ENCODE peak calls at places on chromosomes 6 and 20, in four cellular contexts. D is uterus, W is H1, T is HCT116. U is an unnamed sample.

GRCh38 chr6:99013145-99013544 is 65.4 kb upstream of the FBXL4 start:
- DNase-seq in D (no peak), W (no peak), T (no peak), U (no peak)

GRCh38 chr6:14881399-14881798 is 364.5 kb upstream of the JARID2 start:
- DNase-seq in D (no peak), W (no peak), T (no peak), U (no peak)

GRCh38 chr6:87697581-87698552 is 4.2 kb downstream of the AKIRIN2 start:
- DNase-seq in D (no peak), W (no peak), T (no peak), U (no peak)

GRCh38 chr20:35283441-35284266 is 918 bp downstream of the EIF6 start:
- DNase-seq in D (no peak), W (no peak), T (no peak), U (no peak)

GRCh38 chr20:37418591-37418990 is 72.7 kb downstream of the SRC start:
- DNase-seq in D (no peak), W (no peak), T (no peak), U (no peak)

GRCh38 chr6:22804620-22805271 is 235.4 kb downstream of the HDGFL1 start:
- DNase-seq in D (no peak), W (no peak), T (no peak), U (no peak)

GRCh38 chr6:6781877-6782236 is 193.3 kb downstream of the LY86 start:
- DNase-seq in D (no peak), W (no peak), T (no peak), U (no peak)

GRCh38 chr6:139518556-139519091 is 144.2 kb upstream of the CITED2 start:
- DNase-seq in D (no peak), W (no peak), T (no peak), U (no peak)

GRCh38 chr20:18004389-18005031 is 35.7 kb downstream of the MGME1 start:
- DNase-seq in D (no peak), W (no peak), T (no peak), U (no peak)

GRCh38 chr20:37378785-37379598 is 33.1 kb downstream of the SRC start:
- DNase-seq in D (no peak), W (no peak), T (peak), U (no peak)

GRCh38 chr20:23180451-23180921 is 94.4 kb upstream of the CD93 start:
- DNase-seq in D (no peak), W (no peak), T (no peak), U (peak)

GRCh38 chr20:41131594-41132387 is 5.6 kb upstream of the PLCG1 start:
- DNase-seq in D (no peak), W (no peak), T (no peak), U (no peak)

GRCh38 chr6:4488389-4488788 is 287.8 kb upstream of the CDYL start:
- DNase-seq in D (no peak), W (no peak), T (no peak), U (no peak)
- H3K27ac ChIP-seq in D (no peak), W (no peak), T (no peak), U (no peak)

GRCh38 chr20:63394069-63394468 is 32.9 kb upstream of the CHRNA4 start:
- DNase-seq in D (no peak), W (peak), T (no peak), U (no peak)
- H3K4me3 ChIP-seq in D (no peak), W (no peak), T (no peak), U (no peak)

GRCh38 chr6:170487707-170488329 is 65.3 kb downstream of the PSMB1 start:
- DNase-seq in D (no peak), W (no peak), T (no peak), U (no peak)
- TF ChIP-seq POLR2A in D (no peak), W (no peak), T (no peak), U (no peak)

GRCh38 chr6:3999800-4000661 is 78.9 kb downstream of the FAM217A start:
- DNase-seq in D (no peak), W (no peak), T (no peak), U (no peak)
- H3K27ac ChIP-seq in D (no peak), W (no peak), T (no peak), U (no peak)

GRCh38 chr20:19098092-19098491 is 114.3 kb upstream of the SLC24A3 start:
- DNase-seq in D (no peak), W (no peak), T (no peak), U (no peak)
- H3K4me3 ChIP-seq in D (no peak), W (no peak), T (no peak), U (no peak)

GRCh38 chr6:148423601-148424270 is 81.1 kb downstream of the SASH1 start:
- DNase-seq in D (no peak), W (no peak), T (no peak), U (no peak)
- TF ChIP-seq POLR2A in D (no peak), W (no peak), T (no peak), U (no peak)